ENCODE peak calls at places on chromosomes 16 and 17, in eight cellular contexts. L is Daoy; Z is effector CD4-positive, alpha-beta T cell; T is T-helper 9 cell; Y is SHP77; M is endothelial cell of umbilical vein; J is stimulated activated CD4-positive, alpha-beta T cell treated with anti-CD3 and anti-CD28 coated beads, TNF-alpha, amount 100 ng/mL, for 48 hours; F is ELF-1. I is an unnamed sample.

GRCh38 chr16:2691491-2692248 is 9.3 kb downstream of the KCTD5 start:
- DNase-seq in L (no peak), Z (no peak), T (no peak), Y (no peak), M (no peak), J (no peak), F (no peak), I (no peak)

GRCh38 chr17:55348749-55349354 is 72.8 kb downstream of the MMD start:
- DNase-seq in L (peak; percentile 46), Z (peak; percentile 12), T (peak; percentile 24), Y (peak; percentile 19), M (peak; percentile 56), J (peak; percentile 24), F (peak; percentile 55), I (peak; percentile 55)

GRCh38 chr16:28189237-28189636 is 22.5 kb downstream of the XPO6 start:
- DNase-seq in L (peak; percentile 25), Z (no peak), T (peak; percentile 20), Y (no peak), M (no peak), J (no peak), F (no peak), I (no peak)

GRCh38 chr17:79732804-79733691 is 2.3 kb downstream of the ENPP7 start:
- DNase-seq in L (no peak), Z (no peak), T (no peak), Y (no peak), M (peak; percentile 21), J (no peak), F (no peak), I (no peak)

GRCh38 chr16:49799172-49799571 is 56.7 kb downstream of the ZNF423 start:
- DNase-seq in L (peak; percentile 36), Z (no peak), T (no peak), Y (no peak), M (no peak), J (no peak), F (peak; percentile 51), I (no peak)

GRCh38 chr17:55588858-55589257 is 77.6 kb upstream of the SMIM36 start:
- DNase-seq in L (no peak), Z (no peak), T (no peak), Y (no peak), M (peak; percentile 36), J (no peak), F (no peak), I (no peak)

GRCh38 chr17:50346313-50347086 is 574 bp downstream of the XYLT2 start:
- DNase-seq in L (peak; percentile 23), Z (no peak), T (peak; percentile 25), Y (no peak), M (peak; percentile 29), J (peak; percentile 53), F (peak; percentile 58), I (peak; percentile 65)

GRCh38 chr16:20064931-20065330 is 8.8 kb downstream of the GPR139 start:
- DNase-seq in L (no peak), Z (no peak), T (no peak), Y (no peak), M (no peak), J (no peak), F (no peak), I (no peak)

GRCh38 chr17:44473367-44473766 is 29.8 kb downstream of the GPATCH8 start:
- DNase-seq in L (no peak), Z (no peak), T (no peak), Y (no peak), M (no peak), J (no peak), F (no peak), I (no peak)

GRCh38 chr16:87484487-87485331 is 8.1 kb downstream of the ZCCHC14 start:
- DNase-seq in L (peak; percentile 33), Z (no peak), T (no peak), Y (no peak), M (peak; percentile 49), J (no peak), F (no peak), I (no peak)

GRCh38 chr17:5045496-5045895 is 10.3 kb upstream of the SLC52A1 start:
- DNase-seq in L (no peak), Z (no peak), T (no peak), Y (no peak), M (no peak), J (no peak), F (no peak), I (no peak)

GRCh38 chr16:17015702-17016101 is 455.1 kb downstream of the XYLT1 start:
- DNase-seq in L (no peak), Z (no peak), T (no peak), Y (no peak), M (no peak), J (no peak), F (no peak), I (no peak)

GRCh38 chr16:77739493-77739892 is 17.2 kb downstream of the NUDT7 start:
- DNase-seq in L (peak; percentile 41), Z (no peak), T (no peak), Y (no peak), M (no peak), J (no peak), F (no peak), I (no peak)

GRCh38 chr17:30369995-30370394 is 8.7 kb upstream of the CPD start:
- DNase-seq in L (no peak), Z (no peak), T (no peak), Y (no peak), M (no peak), J (no peak), F (no peak), I (no peak)

GRCh38 chr17:32487460-32488176 is 825 bp downstream of the CDK5R1 start:
- DNase-seq in L (peak; percentile 33), Z (no peak), T (no peak), Y (peak; percentile 28), M (peak; percentile 24), J (no peak), F (peak; percentile 44), I (peak; percentile 17)

GRCh38 chr16:3183445-3184139 is 4.4 kb upstream of the OR1F1 start:
- DNase-seq in L (peak; percentile 56), Z (no peak), T (no peak), Y (no peak), M (no peak), J (no peak), F (no peak), I (no peak)

GRCh38 chr16:2752850-2753522 is 548 bp downstream of the SRRM2 start:
- DNase-seq in L (peak; percentile 82), Z (no peak), T (no peak), Y (peak; percentile 48), M (no peak), J (peak; percentile 72), F (peak; percentile 57), I (peak; percentile 89)

GRCh38 chr16:67244387-67245188 is 2.7 kb downstream of the FHOD1 start:
- DNase-seq in L (peak; percentile 90), Z (peak; percentile 73), T (peak; percentile 71), Y (no peak), M (peak; percentile 76), J (peak; percentile 66), F (peak; percentile 51), I (peak; percentile 52)

GRCh38 chr16:69861276-69862030 is 89.7 kb upstream of the CLEC18A start:
- DNase-seq in L (no peak), Z (no peak), T (no peak), Y (no peak), M (peak; percentile 92), J (no peak), F (no peak), I (peak; percentile 57)

GRCh38 chr16:79600636-79601091 is at the start of gene MAF:
- DNase-seq in L (peak; percentile 90), Z (peak; percentile 89), T (peak; percentile 88), Y (peak; percentile 28), M (peak; percentile 78), J (peak; percentile 76), F (peak; percentile 93), I (peak; percentile 91)